ENCODE peak calls at places on chromosomes 13 and 19, in five cellular contexts. J, C, O, B and X are unnamed samples.

GRCh38 chr19:11868188-11868587 is 19.4 kb upstream of the ZNF69 start:
- DNase-seq in J (no peak), C (no peak), O (no peak), B (no peak), X (no peak)

GRCh38 chr13:39596176-39596575 is 6.8 kb downstream of the LHFPL6 start:
- DNase-seq in J (no peak), C (no peak), O (no peak), B (no peak), X (no peak)

GRCh38 chr13:23656637-23657036 is 86.4 kb downstream of the TNFRSF19 start:
- DNase-seq in J (peak), C (peak), O (peak), B (no peak), X (no peak)

GRCh38 chr19:6056801-6057650 is 53.3 kb downstream of the RFX2 start:
- DNase-seq in J (no peak), C (peak), O (peak), B (peak), X (peak)

GRCh38 chr13:20843177-20843576 is 59.4 kb downstream of the XPO4 start:
- DNase-seq in J (no peak), C (no peak), O (no peak), B (no peak), X (no peak)

GRCh38 chr19:8592231-8593009 is 15.2 kb upstream of the MYO1F start:
- DNase-seq in J (no peak), C (peak), O (peak), B (peak), X (peak)

GRCh38 chr19:37346091-37346490 is 24.8 kb upstream of the ZNF527 start:
- DNase-seq in J (no peak), C (no peak), O (no peak), B (no peak), X (no peak)

GRCh38 chr19:13208131-13208963 is 58.1 kb downstream of the IER2 start:
- DNase-seq in J (peak), C (peak), O (peak), B (no peak), X (peak)

GRCh38 chr13:97125051-97125809 is 96.9 kb upstream of the MBNL2 start:
- DNase-seq in J (peak), C (peak), O (peak), B (peak), X (peak)

GRCh38 chr19:687569-688166 is 7.6 kb downstream of the PRSS57 start:
- DNase-seq in J (no peak), C (no peak), O (no peak), B (no peak), X (no peak)

GRCh38 chr19:16801599-16801998 is 27.6 kb upstream of the SIN3B start:
- DNase-seq in J (no peak), C (peak), O (peak), B (peak), X (peak)

GRCh38 chr19:8577247-8577646 is at the start of gene MYO1F:
- DNase-seq in J (no peak), C (no peak), O (no peak), B (no peak), X (no peak)

GRCh38 chr19:14005381-14006084 is 587 bp downstream of the RFX1 start:
- DNase-seq in J (no peak), C (peak), O (peak), B (no peak), X (peak)

GRCh38 chr13:35781044-35781443 is 304.6 kb upstream of the MAB21L1 start:
- DNase-seq in J (no peak), C (no peak), O (no peak), B (no peak), X (no peak)

GRCh38 chr13:110379905-110380341 is 72.8 kb downstream of the COL4A2 start:
- DNase-seq in J (no peak), C (peak), O (peak), B (no peak), X (peak)

GRCh38 chr13:101785858-101786257 is 333.4 kb downstream of the ITGBL1 start:
- DNase-seq in J (no peak), C (peak), O (peak), B (peak), X (peak)

GRCh38 chr13:29279859-29280258 is 315.6 kb downstream of the SLC7A1 start:
- DNase-seq in J (no peak), C (no peak), O (no peak), B (no peak), X (no peak)

GRCh38 chr13:45674908-45675307 is 27.2 kb upstream of the CBY2 start:
- DNase-seq in J (no peak), C (peak), O (peak), B (peak), X (peak)

GRCh38 chr13:36919206-36919832 is 719 bp downstream of the SMAD9 start:
- DNase-seq in J (no peak), C (peak), O (peak), B (no peak), X (peak)

GRCh38 chr19:42038675-42039074 is 31.3 kb downstream of the GRIK5 start:
- DNase-seq in J (no peak), C (no peak), O (peak), B (no peak), X (no peak)

GRCh38 chr19:805600-806550 is 8.6 kb downstream of the PTBP1 start:
- DNase-seq in J (no peak), C (no peak), O (no peak), B (no peak), X (no peak)

GRCh38 chr19:28920269-28921066 is 292.5 kb downstream of the UQCRFS1 start:
- DNase-seq in J (no peak), C (no peak), O (no peak), B (no peak), X (no peak)

GRCh38 chr13:71712988-71713653 is 153.9 kb downstream of the DACH1 start:
- DNase-seq in J (no peak), C (no peak), O (no peak), B (no peak), X (no peak)

GRCh38 chr19:17950310-17951150 is 16.4 kb upstream of the KCNN1 start:
- DNase-seq in J (no peak), C (no peak), O (no peak), B (no peak), X (no peak)

DNA sequence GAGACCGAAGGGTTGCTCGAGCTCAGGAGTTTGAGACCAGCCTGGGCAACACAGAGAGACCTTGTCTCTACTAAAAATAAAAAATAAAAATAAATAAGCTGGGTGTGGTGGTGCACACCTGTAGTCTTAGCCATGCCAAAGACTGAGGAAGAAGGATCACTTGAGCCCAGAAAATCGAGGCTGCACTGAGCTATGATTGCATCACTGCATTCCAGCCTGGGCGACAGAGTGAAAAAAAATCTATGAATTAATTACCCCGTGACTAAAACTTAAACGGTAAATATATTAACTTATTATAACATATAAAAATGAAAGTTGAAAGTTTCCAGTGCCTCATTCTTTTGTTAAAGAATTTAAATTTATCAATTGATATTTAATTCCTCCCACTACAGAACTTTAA is 273.7 kb downstream of the KLF12 start:
- DNase-seq in J (no peak), C (no peak), O (no peak), B (no peak), X (no peak)
- TF ChIP-seq CTCF in J (no peak), C (no peak), O (no peak), B (no peak), X (no peak)

GRCh38 chr13:53743906-53744305 is 715.3 kb downstream of the OLFM4 start:
- DNase-seq in J (no peak), C (no peak), O (no peak), B (no peak), X (no peak)

GRCh38 chr13:53749306-53749705 is 720.7 kb downstream of the OLFM4 start:
- DNase-seq in J (no peak), C (no peak), O (no peak), B (no peak), X (no peak)
- TF ChIP-seq CTCF in J (no peak), C (no peak), O (no peak), B (no peak), X (no peak)

DNA sequence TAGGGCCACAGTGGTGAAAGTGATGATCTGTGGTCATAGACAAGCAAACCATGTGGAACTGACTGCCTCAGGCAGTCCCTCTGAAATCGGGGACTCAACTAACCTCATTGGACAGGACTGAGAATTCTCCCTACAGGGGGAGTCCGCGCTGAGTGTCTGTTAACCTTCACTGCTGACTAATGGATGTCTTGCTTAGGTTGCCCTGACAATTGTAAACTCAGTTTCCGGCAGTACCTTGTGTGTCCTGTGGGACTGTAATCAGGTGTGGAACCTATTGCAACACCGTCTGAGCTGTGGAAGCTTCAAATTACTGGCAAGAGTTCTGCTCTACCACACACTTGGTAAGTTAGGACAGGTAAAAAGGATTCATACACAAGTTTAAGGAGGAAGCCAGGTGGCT is 21.8 kb downstream of the ZNF77 start:
- DNase-seq in J (no peak), C (no peak), O (no peak), B (no peak), X (peak)
- TF ChIP-seq CTCF in J (no peak), C (no peak), O (no peak), B (no peak), X (peak)

DNA sequence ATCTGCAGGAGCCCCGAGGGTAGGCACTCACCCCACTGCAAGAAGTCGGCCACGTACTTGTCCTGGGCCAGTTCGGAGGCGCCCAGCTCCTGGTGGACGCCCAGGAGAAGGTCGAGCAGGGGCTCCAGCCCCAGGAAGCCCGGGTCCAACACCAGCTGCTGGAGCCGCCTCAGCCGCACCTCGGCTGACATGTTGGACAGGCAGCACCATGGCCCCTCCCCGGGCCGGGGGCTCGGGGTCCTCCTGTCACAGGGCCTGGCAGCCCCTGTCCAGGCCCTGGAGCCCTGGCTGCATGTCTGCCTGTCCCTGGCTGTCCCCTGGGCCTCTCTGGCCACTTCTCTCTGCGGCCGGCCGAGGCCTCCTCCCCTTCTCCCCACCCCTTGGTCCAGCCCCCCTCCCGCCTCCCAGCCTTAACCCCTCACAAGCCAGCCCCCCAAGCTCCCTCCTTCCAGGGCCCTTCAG is at the start of gene DMPK:
- DNase-seq in J (no peak), C (no peak), O (no peak), B (no peak), X (no peak)
- TF ChIP-seq CTCF in J (no peak), C (no peak), O (no peak), B (no peak), X (no peak)

DNA sequence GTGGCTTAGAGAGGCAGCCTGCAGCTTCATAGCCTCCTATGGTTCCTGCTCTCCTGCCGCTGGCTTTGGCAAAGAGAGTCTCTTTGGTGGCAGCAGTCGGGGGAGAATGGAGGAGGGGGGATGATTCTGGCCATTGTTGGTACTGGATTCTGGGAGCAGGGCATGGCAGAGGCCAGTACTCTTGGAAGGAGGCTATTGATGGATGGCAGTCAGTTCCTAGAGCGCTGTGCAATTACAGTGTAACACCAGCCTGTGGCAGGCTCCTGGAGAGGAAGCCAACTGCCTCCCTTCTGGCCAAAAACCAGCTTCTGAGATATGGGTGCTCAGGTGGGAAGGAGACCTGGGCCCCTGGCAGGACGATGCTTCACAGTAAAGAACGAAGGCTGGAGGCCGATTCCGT is 47.9 kb upstream of the TMTC4 start:
- DNase-seq in J (no peak), C (no peak), O (no peak), B (no peak), X (no peak)
- TF ChIP-seq CTCF in J (no peak), C (no peak), O (no peak), B (no peak), X (no peak)

DNA sequence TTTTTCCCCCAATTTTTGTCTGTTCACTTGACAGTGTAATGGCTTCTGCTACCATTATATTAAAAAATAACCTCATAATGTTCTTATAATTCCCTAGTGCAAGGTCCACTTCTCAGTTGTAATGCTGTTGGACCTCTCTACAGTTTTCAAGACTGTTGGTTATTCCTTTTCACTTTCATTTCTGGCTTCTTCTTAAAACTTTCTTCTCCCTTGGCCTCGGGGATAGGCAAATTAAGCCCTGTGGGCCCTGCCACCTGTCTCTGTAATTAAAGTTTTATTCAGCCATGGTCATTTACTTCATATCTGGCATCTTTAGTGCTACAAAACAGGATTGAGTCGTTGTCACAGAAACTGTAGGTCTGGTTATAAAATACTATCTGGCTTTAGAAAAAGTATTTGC is 313.5 kb downstream of the KLF12 start:
- DNase-seq in J (no peak), C (no peak), O (no peak), B (no peak), X (no peak)
- TF ChIP-seq CTCF in J (no peak), C (no peak), O (no peak), B (no peak), X (no peak)

DNA sequence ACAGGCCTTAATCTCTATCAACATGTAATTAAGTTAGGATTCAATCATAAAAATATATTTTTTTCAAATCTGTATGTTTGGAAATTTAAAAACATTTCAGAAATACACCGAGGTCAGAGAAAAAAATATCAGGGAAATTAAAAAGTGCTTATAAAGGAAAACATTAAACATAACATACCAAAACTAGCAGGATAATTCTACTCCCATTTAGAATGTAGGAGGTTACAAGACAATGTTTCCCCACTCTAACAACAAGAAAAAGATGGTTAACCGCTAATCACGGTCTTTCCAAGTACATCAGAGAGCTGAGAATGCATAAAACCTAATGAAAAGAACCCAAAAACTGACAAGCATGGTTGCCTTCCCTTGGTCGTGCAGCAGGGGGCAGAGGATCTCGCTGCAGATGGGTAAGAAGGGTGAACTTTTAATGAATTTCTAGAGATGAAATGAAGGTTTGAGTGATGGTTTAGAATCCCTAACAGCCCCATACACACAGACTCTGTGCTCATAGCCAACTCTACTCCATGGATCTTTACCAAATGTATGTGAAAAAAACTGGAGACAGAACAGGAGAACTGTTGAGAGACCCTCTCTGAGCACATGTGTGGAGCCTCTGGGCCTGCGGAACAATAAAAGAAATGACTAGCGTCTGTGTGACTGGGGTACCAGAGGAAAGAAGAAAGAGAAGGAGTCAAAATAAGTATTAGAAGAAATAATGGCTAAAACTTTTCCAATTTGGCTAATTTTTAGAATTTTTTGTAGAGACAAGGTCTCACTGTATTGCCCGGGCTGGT is 51.3 kb upstream of the LSM14A start:
- DNase-seq in J (no peak), C (peak), O (peak), B (no peak), X (peak)
- TF ChIP-seq CTCF in J (peak), C (peak), O (peak), B (peak), X (peak)

GRCh38 chr13:98466634-98467236 is 110.2 kb downstream of the STK24 start:
- DNase-seq in J (no peak), C (peak), O (peak), B (no peak), X (peak)
- TF ChIP-seq CTCF in J (peak), C (peak), O (peak), B (peak), X (peak)